ENCODE peak calls at places on chromosome 13, in eight cellular contexts. One of them, this sample, is unnamed.

GRCh38 chr13:94431987-94432386 is 47.5 kb downstream of the DCT start:
- DNase-seq in upper lobe of right lung: no peak
- DNase-seq in H1: no peak
- DNase-seq in thyroid gland: no peak
- DNase-seq in IMR-90: no peak
- DNase-seq in cardiac muscle cell: no peak
- DNase-seq in esophagus squamous epithelium: no peak
- DNase-seq in PC-3: no peak
- DNase-seq in this sample: no peak

GRCh38 chr13:83086948-83087347 is 795.3 kb downstream of the SLITRK1 start:
- DNase-seq in upper lobe of right lung: no peak
- DNase-seq in H1: no peak
- DNase-seq in thyroid gland: no peak
- DNase-seq in IMR-90: peak
- DNase-seq in cardiac muscle cell: no peak
- DNase-seq in esophagus squamous epithelium: no peak
- DNase-seq in PC-3: peak
- DNase-seq in this sample: no peak

GRCh38 chr13:32264407-32264806 is 50.8 kb downstream of the ZAR1L start:
- DNase-seq in upper lobe of right lung: no peak
- DNase-seq in H1: no peak
- DNase-seq in thyroid gland: peak
- DNase-seq in IMR-90: peak
- DNase-seq in cardiac muscle cell: no peak
- DNase-seq in esophagus squamous epithelium: no peak
- DNase-seq in PC-3: peak
- DNase-seq in this sample: no peak

GRCh38 chr13:71718931-71719330 is 148.1 kb downstream of the DACH1 start:
- DNase-seq in upper lobe of right lung: no peak
- DNase-seq in H1: no peak
- DNase-seq in thyroid gland: no peak
- DNase-seq in IMR-90: no peak
- DNase-seq in cardiac muscle cell: no peak
- DNase-seq in esophagus squamous epithelium: no peak
- DNase-seq in PC-3: no peak
- DNase-seq in this sample: no peak

GRCh38 chr13:62040806-62041205 is 625.2 kb upstream of the PCDH20 start:
- DNase-seq in upper lobe of right lung: no peak
- DNase-seq in H1: no peak
- DNase-seq in thyroid gland: no peak
- DNase-seq in IMR-90: no peak
- DNase-seq in cardiac muscle cell: no peak
- DNase-seq in esophagus squamous epithelium: no peak
- DNase-seq in PC-3: no peak
- DNase-seq in this sample: no peak

GRCh38 chr13:99124695-99125334 is 75.8 kb upstream of the UBAC2 start:
- DNase-seq in upper lobe of right lung: no peak
- DNase-seq in H1: no peak
- DNase-seq in thyroid gland: no peak
- DNase-seq in IMR-90: peak
- DNase-seq in cardiac muscle cell: no peak
- DNase-seq in esophagus squamous epithelium: no peak
- DNase-seq in PC-3: peak
- DNase-seq in this sample: no peak

GRCh38 chr13:44368062-44368591 is 5.5 kb upstream of the SERP2 start:
- DNase-seq in upper lobe of right lung: no peak
- DNase-seq in H1: no peak
- DNase-seq in thyroid gland: no peak
- DNase-seq in IMR-90: peak
- DNase-seq in cardiac muscle cell: no peak
- DNase-seq in esophagus squamous epithelium: no peak
- DNase-seq in PC-3: no peak
- DNase-seq in this sample: no peak

GRCh38 chr13:78601886-78602560 is 1.3 kb downstream of the POU4F1 start:
- DNase-seq in upper lobe of right lung: no peak
- DNase-seq in H1: no peak
- DNase-seq in thyroid gland: no peak
- DNase-seq in IMR-90: no peak
- DNase-seq in cardiac muscle cell: no peak
- DNase-seq in esophagus squamous epithelium: no peak
- DNase-seq in PC-3: no peak
- DNase-seq in this sample: no peak

GRCh38 chr13:37918116-37919100 is 48.8 kb upstream of the TRPC4 start:
- DNase-seq in upper lobe of right lung: no peak
- DNase-seq in H1: no peak
- DNase-seq in thyroid gland: no peak
- DNase-seq in IMR-90: no peak
- DNase-seq in cardiac muscle cell: no peak
- DNase-seq in esophagus squamous epithelium: no peak
- DNase-seq in PC-3: peak
- DNase-seq in this sample: no peak

GRCh38 chr13:106874308-106874707 is 306.4 kb upstream of the ARGLU1 start:
- DNase-seq in upper lobe of right lung: no peak
- DNase-seq in H1: no peak
- DNase-seq in thyroid gland: no peak
- DNase-seq in IMR-90: no peak
- DNase-seq in cardiac muscle cell: no peak
- DNase-seq in esophagus squamous epithelium: no peak
- DNase-seq in PC-3: no peak
- DNase-seq in this sample: no peak

DNA sequence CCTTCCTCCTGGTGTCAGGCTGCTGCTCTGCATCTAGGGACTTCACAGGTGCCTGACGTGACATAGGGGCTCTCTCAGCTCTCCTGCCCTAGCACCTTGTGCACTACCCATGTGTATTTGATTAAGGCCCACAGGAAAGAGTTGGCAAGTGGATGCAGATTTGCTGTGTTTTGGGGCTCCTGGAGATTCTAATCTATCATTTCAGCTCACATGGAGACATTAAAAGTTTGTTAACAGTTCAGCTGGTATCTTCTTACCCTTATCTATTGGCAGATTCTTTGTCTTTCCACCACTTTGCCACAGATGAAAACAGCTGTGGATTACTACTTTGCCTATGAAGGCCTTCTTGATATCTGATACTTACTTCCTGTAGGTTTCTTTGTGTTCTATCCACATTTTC is 41.9 kb downstream of the WASF3 start:
- DNase-seq in upper lobe of right lung: no peak
- DNase-seq in H1: no peak
- DNase-seq in thyroid gland: no peak
- DNase-seq in IMR-90: no peak
- DNase-seq in cardiac muscle cell: no peak
- DNase-seq in esophagus squamous epithelium: no peak
- DNase-seq in PC-3: no peak
- DNase-seq in this sample: no peak
- TF ChIP-seq CTCF in upper lobe of right lung: no peak
- TF ChIP-seq CTCF in H1: no peak
- TF ChIP-seq CTCF in thyroid gland: no peak
- TF ChIP-seq CTCF in IMR-90: no peak
- TF ChIP-seq CTCF in cardiac muscle cell: no peak
- TF ChIP-seq CTCF in esophagus squamous epithelium: no peak
- TF ChIP-seq CTCF in PC-3: no peak
- TF ChIP-seq CTCF in this sample: no peak

GRCh38 chr13:109870281-109871017 is 84.1 kb upstream of the IRS2 start:
- DNase-seq in upper lobe of right lung: no peak
- DNase-seq in H1: no peak
- DNase-seq in thyroid gland: no peak
- DNase-seq in IMR-90: no peak
- DNase-seq in cardiac muscle cell: no peak
- DNase-seq in esophagus squamous epithelium: no peak
- DNase-seq in PC-3: no peak
- DNase-seq in this sample: peak
- H3K4me3 ChIP-seq in upper lobe of right lung: peak
- H3K4me3 ChIP-seq in H1: no peak
- H3K4me3 ChIP-seq in thyroid gland: no peak
- H3K4me3 ChIP-seq in IMR-90: no peak
- H3K4me3 ChIP-seq in cardiac muscle cell: no peak
- H3K4me3 ChIP-seq in esophagus squamous epithelium: peak
- H3K4me3 ChIP-seq in PC-3: no peak
- H3K4me3 ChIP-seq in this sample: no peak

GRCh38 chr13:112131740-112132113 is 64.8 kb downstream of the SOX1 start:
- DNase-seq in upper lobe of right lung: peak
- DNase-seq in H1: no peak
- DNase-seq in thyroid gland: peak
- DNase-seq in IMR-90: no peak
- DNase-seq in cardiac muscle cell: no peak
- DNase-seq in esophagus squamous epithelium: no peak
- DNase-seq in PC-3: no peak
- DNase-seq in this sample: no peak

GRCh38 chr13:112132142-112132541 is 65.2 kb downstream of the SOX1 start:
- DNase-seq in upper lobe of right lung: peak
- DNase-seq in H1: no peak
- DNase-seq in thyroid gland: no peak
- DNase-seq in IMR-90: no peak
- DNase-seq in cardiac muscle cell: no peak
- DNase-seq in esophagus squamous epithelium: no peak
- DNase-seq in PC-3: no peak
- DNase-seq in this sample: no peak

GRCh38 chr13:112132619-112133018 is 65.7 kb downstream of the SOX1 start:
- DNase-seq in upper lobe of right lung: peak
- DNase-seq in H1: no peak
- DNase-seq in thyroid gland: no peak
- DNase-seq in IMR-90: no peak
- DNase-seq in cardiac muscle cell: no peak
- DNase-seq in esophagus squamous epithelium: no peak
- DNase-seq in PC-3: no peak
- DNase-seq in this sample: no peak

GRCh38 chr13:112129557-112129956 is 62.6 kb downstream of the SOX1 start:
- DNase-seq in upper lobe of right lung: peak
- DNase-seq in H1: no peak
- DNase-seq in thyroid gland: no peak
- DNase-seq in IMR-90: no peak
- DNase-seq in cardiac muscle cell: no peak
- DNase-seq in esophagus squamous epithelium: no peak
- DNase-seq in PC-3: no peak
- DNase-seq in this sample: no peak

GRCh38 chr13:112131081-112131739 is 64.3 kb downstream of the SOX1 start:
- DNase-seq in upper lobe of right lung: peak
- DNase-seq in H1: no peak
- DNase-seq in thyroid gland: no peak
- DNase-seq in IMR-90: no peak
- DNase-seq in cardiac muscle cell: no peak
- DNase-seq in esophagus squamous epithelium: no peak
- DNase-seq in PC-3: no peak
- DNase-seq in this sample: no peak
- TF ChIP-seq CTCF in upper lobe of right lung: no peak
- TF ChIP-seq CTCF in H1: no peak
- TF ChIP-seq CTCF in thyroid gland: no peak
- TF ChIP-seq CTCF in IMR-90: no peak
- TF ChIP-seq CTCF in cardiac muscle cell: no peak
- TF ChIP-seq CTCF in esophagus squamous epithelium: no peak
- TF ChIP-seq CTCF in PC-3: no peak
- TF ChIP-seq CTCF in this sample: no peak

GRCh38 chr13:30045916-30046704 is 195.7 kb upstream of the UBL3 start:
- DNase-seq in upper lobe of right lung: no peak
- DNase-seq in H1: no peak
- DNase-seq in thyroid gland: no peak
- DNase-seq in IMR-90: peak
- DNase-seq in cardiac muscle cell: no peak
- DNase-seq in esophagus squamous epithelium: no peak
- DNase-seq in PC-3: peak
- DNase-seq in this sample: peak

GRCh38 chr13:30049692-30050091 is 199.3 kb upstream of the UBL3 start:
- DNase-seq in upper lobe of right lung: no peak
- DNase-seq in H1: no peak
- DNase-seq in thyroid gland: no peak
- DNase-seq in IMR-90: no peak
- DNase-seq in cardiac muscle cell: peak
- DNase-seq in esophagus squamous epithelium: no peak
- DNase-seq in PC-3: peak
- DNase-seq in this sample: no peak

GRCh38 chr13:30044932-30045331 is 194.5 kb upstream of the UBL3 start:
- DNase-seq in upper lobe of right lung: no peak
- DNase-seq in H1: no peak
- DNase-seq in thyroid gland: no peak
- DNase-seq in IMR-90: no peak
- DNase-seq in cardiac muscle cell: no peak
- DNase-seq in esophagus squamous epithelium: no peak
- DNase-seq in PC-3: no peak
- DNase-seq in this sample: peak

GRCh38 chr13:30043631-30043925 is 193.2 kb upstream of the UBL3 start:
- DNase-seq in upper lobe of right lung: no peak
- DNase-seq in H1: no peak
- DNase-seq in thyroid gland: no peak
- DNase-seq in IMR-90: no peak
- DNase-seq in cardiac muscle cell: no peak
- DNase-seq in esophagus squamous epithelium: no peak
- DNase-seq in PC-3: no peak
- DNase-seq in this sample: no peak

DNA sequence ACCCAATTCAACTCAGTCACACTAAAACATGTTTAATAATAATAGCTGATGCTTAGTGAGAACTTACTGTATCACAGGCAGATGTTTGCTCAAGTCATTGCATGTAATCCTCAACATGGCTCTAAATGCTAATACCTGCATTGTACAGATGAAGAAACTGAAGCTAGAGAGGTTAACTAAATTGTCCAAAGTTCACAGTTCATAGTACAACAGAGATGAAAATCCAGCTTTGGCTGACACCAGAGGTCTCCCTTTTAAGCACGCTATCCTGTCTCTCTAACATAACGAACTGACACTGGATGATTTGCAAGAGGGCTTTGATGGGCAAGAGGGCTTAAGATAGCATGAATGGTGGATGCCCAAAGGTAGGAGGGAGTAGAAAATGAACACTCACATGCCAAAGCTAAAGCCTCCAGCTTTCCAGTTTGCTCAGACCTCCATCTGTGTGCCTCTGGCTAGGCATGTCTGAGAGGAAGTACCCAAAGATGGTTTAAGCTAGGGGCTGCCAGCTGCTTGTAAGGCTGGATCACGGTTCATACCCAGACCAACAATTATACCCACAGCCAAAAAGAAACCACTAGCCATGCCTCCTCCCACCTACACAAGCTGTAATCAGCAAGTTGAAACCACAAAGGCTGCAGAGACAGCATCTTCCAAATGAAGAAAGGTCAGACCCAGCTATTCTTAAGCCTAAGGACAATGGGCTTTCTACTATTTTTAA is 196.9 kb upstream of the UBL3 start:
- DNase-seq in upper lobe of right lung: no peak
- DNase-seq in H1: no peak
- DNase-seq in thyroid gland: no peak
- DNase-seq in IMR-90: peak
- DNase-seq in cardiac muscle cell: no peak
- DNase-seq in esophagus squamous epithelium: no peak
- DNase-seq in PC-3: no peak
- DNase-seq in this sample: no peak
- H3K4me3 ChIP-seq in upper lobe of right lung: no peak
- H3K4me3 ChIP-seq in H1: no peak
- H3K4me3 ChIP-seq in thyroid gland: no peak
- H3K4me3 ChIP-seq in IMR-90: no peak
- H3K4me3 ChIP-seq in cardiac muscle cell: no peak
- H3K4me3 ChIP-seq in esophagus squamous epithelium: no peak
- H3K4me3 ChIP-seq in PC-3: no peak
- H3K4me3 ChIP-seq in this sample: no peak